ENCODE peak calls at places on chromosomes 13 and 19, in six cellular contexts. H, U, Q, S, G and P are unnamed samples.

GRCh38 chr19:32201661-32202060 is 143.7 kb upstream of the ZNF507 start:
- DNase-seq in G (no peak), S (peak; percentile 11), Q (no peak), H (no peak), U (no peak), P (no peak)

GRCh38 chr19:43534811-43535761 is 2.1 kb downstream of the ZNF575 start:
- DNase-seq in Q (peak; percentile 92), G (peak; percentile 73), H (peak; percentile 61), S (peak; percentile 79), U (no peak), P (peak; percentile 44)

GRCh38 chr19:5150331-5150901 is 181.5 kb downstream of the KDM4B start:
- DNase-seq in G (no peak), S (no peak), Q (peak; percentile 88), U (no peak), H (no peak), P (no peak)

GRCh38 chr19:48297975-48298374 is 27.4 kb upstream of the EMP3 start:
- DNase-seq in Q (no peak), G (no peak), S (no peak), H (no peak), U (no peak), P (no peak)

GRCh38 chr13:101730420-101731000 is 278.0 kb downstream of the ITGBL1 start:
- DNase-seq in G (no peak), U (no peak), Q (no peak), H (no peak), S (no peak), P (no peak)

GRCh38 chr13:95920485-95920884 is 132.7 kb downstream of the UGGT2 start:
- DNase-seq in G (no peak), Q (no peak), S (no peak), U (no peak), H (no peak), P (no peak)

GRCh38 chr13:49308104-49308875 is 60.6 kb downstream of the CDADC1 start:
- DNase-seq in G (peak; percentile 93), S (peak; percentile 81), H (peak; percentile 66), Q (no peak), U (no peak), P (no peak)

GRCh38 chr13:75699062-75699461 is 62.9 kb downstream of the LMO7 start:
- DNase-seq in G (no peak), Q (no peak), S (no peak), U (no peak), H (no peak), P (no peak)

GRCh38 chr19:10116085-10116865 is 3.4 kb downstream of the EIF3G start:
- DNase-seq in H (no peak), U (no peak), Q (no peak), S (no peak), G (no peak), P (peak; percentile 56)

GRCh38 chr13:58682616-58683015 is 1051.1 kb downstream of the PCDH17 start:
- DNase-seq in S (no peak), U (no peak), H (no peak), Q (no peak), G (no peak), P (no peak)

GRCh38 chr13:50011461-50011860 is 3.8 kb upstream of the KCNRG start:
- DNase-seq in U (no peak), Q (no peak), H (no peak), G (no peak), S (no peak), P (no peak)

GRCh38 chr13:66943530-66943929 is 286.6 kb downstream of the PCDH9 start:
- DNase-seq in S (no peak), H (no peak), G (no peak), U (no peak), Q (no peak), P (no peak)

GRCh38 chr13:112755331-112755730 is 65.5 kb downstream of the ATP11A start:
- DNase-seq in H (no peak), U (no peak), G (no peak), S (no peak), Q (no peak), P (no peak)

GRCh38 chr19:6423499-6424189 is 967 bp downstream of the KHSRP start:
- DNase-seq in Q (no peak), G (peak; percentile 34), H (peak; percentile 42), S (peak; percentile 57), U (no peak), P (peak; percentile 26)

GRCh38 chr13:48078251-48078656 is 16.6 kb downstream of the MED4 start:
- DNase-seq in U (peak; percentile 48), H (no peak), Q (no peak), S (no peak), G (no peak), P (no peak)

GRCh38 chr19:37055330-37055729 is 22.9 kb upstream of the ZNF420 start:
- DNase-seq in H (no peak), Q (no peak), U (no peak), G (no peak), S (no peak), P (no peak)

GRCh38 chr13:65057986-65058385 is 2172.2 kb downstream of the PCDH9 start:
- DNase-seq in Q (no peak), U (no peak), G (no peak), H (no peak), S (peak; percentile 1), P (no peak)

GRCh38 chr13:65054277-65054676 is 2175.9 kb downstream of the PCDH9 start:
- DNase-seq in S (no peak), G (no peak), U (no peak), Q (no peak), H (no peak), P (no peak)
- TF ChIP-seq CTCF in S (no peak), G (no peak), U (no peak), Q (no peak), H (no peak), P (no peak)

GRCh38 chr19:40750285-40751064 is at the start of gene ACTMAP:
- DNase-seq in U (peak; percentile 99), Q (peak; percentile 99), G (peak; percentile 99), S (peak; percentile 100), H (peak; percentile 100), P (peak; percentile 100)

GRCh38 chr19:40745402-40745780 is 4.9 kb downstream of the ACTMAP start:
- DNase-seq in Q (no peak), U (no peak), H (peak; percentile 63), S (peak; percentile 86), G (no peak), P (no peak)

GRCh38 chr19:40744554-40745401 is 5.5 kb downstream of the ACTMAP start:
- DNase-seq in U (no peak), S (no peak), G (no peak), H (no peak), Q (no peak), P (no peak)

GRCh38 chr19:40750035-40750284 is 317 bp downstream of the ACTMAP start:
- DNase-seq in G (no peak), S (no peak), U (no peak), Q (no peak), H (no peak), P (no peak)

DNA sequence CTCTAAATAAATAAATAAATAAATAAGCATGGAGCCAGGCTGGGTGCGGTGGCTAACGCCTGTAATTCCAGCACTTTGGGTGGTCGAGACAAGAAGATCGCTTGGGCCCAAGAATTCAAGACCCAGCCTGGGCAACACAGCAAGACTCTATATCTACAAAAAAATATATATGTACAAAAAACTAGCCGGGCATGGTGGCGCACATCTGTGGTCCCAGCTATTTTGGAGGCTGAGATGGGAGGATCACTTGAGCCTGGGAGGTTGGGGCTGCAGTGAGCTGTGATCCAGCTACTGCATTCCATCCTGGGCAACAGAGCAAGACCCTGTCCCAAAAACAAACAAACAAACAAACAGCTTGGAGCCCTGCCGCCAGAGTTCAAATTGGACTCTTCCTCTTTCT is 2.7 kb downstream of the ACTMAP start:
- DNase-seq in U (no peak), H (no peak), S (no peak), G (no peak), Q (no peak), P (no peak)
- TF ChIP-seq CTCF in U (no peak), H (no peak), S (no peak), G (no peak), Q (no peak), P (no peak)

GRCh38 chr13:110132178-110132975 is 174.6 kb downstream of the COL4A1 start:
- DNase-seq in H (peak; percentile 50), S (no peak), Q (no peak), G (no peak), U (no peak), P (no peak)

GRCh38 chr13:110135977-110136597 is 170.9 kb downstream of the COL4A1 start:
- DNase-seq in U (no peak), S (no peak), Q (no peak), G (no peak), H (no peak), P (no peak)

GRCh38 chr13:110134801-110135200 is 172.2 kb downstream of the COL4A1 start:
- DNase-seq in S (no peak), H (no peak), Q (no peak), G (no peak), U (no peak), P (no peak)

GRCh38 chr13:110131424-110131823 is 175.5 kb downstream of the COL4A1 start:
- DNase-seq in S (no peak), U (no peak), G (no peak), Q (no peak), H (no peak), P (no peak)

DNA sequence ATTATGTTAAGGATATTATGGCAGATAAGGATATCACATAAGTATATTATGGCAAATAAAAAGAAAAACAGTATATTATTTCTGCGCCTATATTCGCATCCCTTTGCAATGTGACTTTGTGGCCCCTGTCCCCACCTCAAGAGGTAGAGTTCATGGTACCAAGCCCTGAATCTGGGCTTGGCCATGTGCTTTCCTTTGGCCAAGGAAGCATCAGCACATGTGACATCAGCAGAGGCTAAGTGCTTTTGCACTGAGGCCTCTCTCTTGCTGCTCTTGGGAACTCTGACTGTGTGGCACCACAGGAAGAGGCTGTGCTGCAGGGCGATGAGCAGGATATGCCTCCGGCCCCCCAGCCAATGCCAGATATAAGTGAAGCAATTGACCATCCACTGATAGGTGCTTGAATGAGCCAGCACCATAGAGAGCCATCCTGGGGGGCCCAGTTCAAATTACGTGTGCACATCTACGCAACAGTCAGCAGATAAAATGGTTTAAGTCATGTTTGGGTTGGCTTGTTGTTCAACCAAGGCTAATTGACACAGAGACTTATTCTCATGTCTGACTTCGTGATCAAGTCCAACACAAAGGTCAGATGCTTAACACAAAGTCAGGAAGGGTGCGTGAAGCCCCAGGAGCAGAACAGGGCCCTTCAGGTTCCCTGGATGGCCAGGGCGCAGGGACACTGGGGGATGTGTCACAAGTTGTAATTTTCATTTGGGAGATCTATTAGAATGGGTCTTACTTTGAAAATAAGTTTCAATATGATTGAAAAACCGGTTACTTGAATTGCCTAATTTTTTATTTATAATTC is 173.3 kb downstream of the COL4A1 start:
- DNase-seq in G (no peak), Q (no peak), S (no peak), U (no peak), H (no peak), P (no peak)
- TF ChIP-seq CTCF in G (no peak), Q (no peak), S (no peak), U (no peak), H (no peak), P (no peak)

GRCh38 chr19:36028313-36029041 is 4.2 kb downstream of the CLIP3 start:
- DNase-seq in U (no peak), Q (no peak), S (no peak), G (no peak), H (no peak), P (no peak)

GRCh38 chr19:36030264-36031148 is 2.2 kb downstream of the CLIP3 start:
- DNase-seq in Q (no peak), S (peak; percentile 57), U (no peak), H (peak; percentile 53), G (no peak), P (no peak)

GRCh38 chr19:36031308-36031707 is 1.4 kb downstream of the CLIP3 start:
- DNase-seq in Q (no peak), H (no peak), S (no peak), U (no peak), G (no peak), P (no peak)

GRCh38 chr19:36027696-36028095 is 5.0 kb downstream of the CLIP3 start:
- DNase-seq in G (no peak), Q (no peak), S (no peak), U (no peak), H (no peak), P (no peak)

GRCh38 chr19:36032251-36033104 is at the start of gene CLIP3:
- DNase-seq in U (no peak), Q (no peak), S (peak; percentile 84), H (peak; percentile 62), G (peak; percentile 87), P (peak; percentile 35)
- TF ChIP-seq CTCF in U (no peak), Q (peak; percentile 42), S (peak; percentile 2), H (no peak), G (peak; percentile 9), P (peak; percentile 35)